ENCODE peak calls at places on chromosomes 7 and 10, in seven cellular contexts. Q is NCI-H2107, E is ascending aorta, S is HFFc6, H is retina, L is dorsolateral prefrontal cortex, O is HuH-7. J is an unnamed sample.

GRCh38 chr10:33229252-33229943 is 105.1 kb downstream of the NRP1 start:
- DNase-seq in S (peak), E (no peak), Q (no peak), L (no peak), O (no peak), H (no peak), J (no peak)

GRCh38 chr7:28407643-28408042 is 4.7 kb upstream of the CREB5 start:
- DNase-seq in O (no peak), S (peak), E (no peak), Q (no peak), H (no peak), L (no peak), J (no peak)

GRCh38 chr10:99996934-99997648 is 12.7 kb downstream of the DNMBP start:
- DNase-seq in L (no peak), O (no peak), E (no peak), H (no peak), S (peak), Q (no peak), J (no peak)

GRCh38 chr10:121942749-121943148 is 14.9 kb upstream of the ATE1 start:
- DNase-seq in H (no peak), Q (no peak), L (no peak), O (no peak), S (peak), E (no peak), J (no peak)

GRCh38 chr10:75430000-75430763 is 1.2 kb upstream of the LRMDA start:
- DNase-seq in L (no peak), S (no peak), Q (no peak), E (no peak), H (no peak), O (no peak), J (peak)

GRCh38 chr7:155130493-155130892 is 60.4 kb downstream of the HTR5A start:
- DNase-seq in H (no peak), S (no peak), O (no peak), L (no peak), Q (no peak), E (no peak), J (no peak)

GRCh38 chr7:77855371-77856083 is 57.0 kb downstream of the PHTF2 start:
- DNase-seq in Q (no peak), L (peak), O (no peak), H (no peak), E (no peak), S (no peak), J (no peak)

GRCh38 chr7:512541-513311 is 6.9 kb downstream of the PDGFA start:
- DNase-seq in H (no peak), L (no peak), Q (no peak), S (no peak), O (no peak), E (no peak), J (no peak)

GRCh38 chr7:99525713-99526440 is 21.4 kb downstream of the ZKSCAN5 start:
- DNase-seq in Q (no peak), E (no peak), O (no peak), S (no peak), H (no peak), L (no peak), J (no peak)

GRCh38 chr7:104946338-104946737 is 67.7 kb upstream of the KMT2E start:
- DNase-seq in S (no peak), O (no peak), L (no peak), Q (no peak), E (no peak), H (no peak), J (no peak)

GRCh38 chr7:134562136-134562535 is 13.2 kb downstream of the AKR1B15 start:
- DNase-seq in H (no peak), S (peak), L (no peak), Q (no peak), O (no peak), E (no peak), J (no peak)

GRCh38 chr7:112452102-112452888 is 2.0 kb downstream of the IFRD1 start:
- DNase-seq in O (peak), E (peak), S (peak), H (peak), L (no peak), Q (no peak), J (peak)

GRCh38 chr10:129085821-129086220 is 381.2 kb upstream of the MGMT start:
- DNase-seq in H (no peak), Q (no peak), E (no peak), S (no peak), O (no peak), L (no peak), J (no peak)

GRCh38 chr7:141231018-141231792 is 157.3 kb downstream of the TMEM178B start:
- DNase-seq in O (peak), H (no peak), Q (peak), L (peak), E (no peak), S (peak), J (peak)

GRCh38 chr10:59682986-59683937 is 26.4 kb downstream of the SLC16A9 start:
- DNase-seq in Q (no peak), O (no peak), S (no peak), E (no peak), H (no peak), L (no peak), J (no peak)

GRCh38 chr7:112538859-112539258 is 58.1 kb downstream of the LSMEM1 start:
- DNase-seq in O (no peak), E (no peak), Q (no peak), S (no peak), H (no peak), L (no peak), J (no peak)

GRCh38 chr10:86225098-86225782 is 141.4 kb downstream of the GRID1 start:
- DNase-seq in O (no peak), S (peak), Q (no peak), L (no peak), H (no peak), E (no peak), J (no peak)

GRCh38 chr10:60420991-60421894 is 31.6 kb upstream of the ANK3 start:
- DNase-seq in L (no peak), E (no peak), O (no peak), H (no peak), S (no peak), Q (no peak), J (no peak)

GRCh38 chr10:12631787-12632562 is 282.6 kb downstream of the CAMK1D start:
- DNase-seq in O (no peak), L (no peak), E (no peak), Q (no peak), S (no peak), H (no peak), J (peak)

GRCh38 chr10:105843786-105844560 is 1202.9 kb downstream of the SORCS3 start:
- DNase-seq in L (no peak), Q (no peak), H (peak), E (no peak), S (no peak), O (no peak), J (no peak)

GRCh38 chr10:59625842-59626522 is 83.7 kb downstream of the SLC16A9 start:
- DNase-seq in L (peak), S (peak), H (peak), Q (peak), E (no peak), O (peak), J (peak)

GRCh38 chr10:50373821-50374501 is 122.6 kb upstream of the ASAH2 start:
- DNase-seq in L (no peak), H (no peak), E (no peak), S (peak), Q (no peak), O (no peak), J (no peak)

GRCh38 chr10:58515296-58515956 is 2.8 kb downstream of the BICC1 start:
- DNase-seq in S (no peak), H (no peak), O (no peak), E (no peak), L (no peak), Q (no peak), J (no peak)

GRCh38 chr7:104960741-104961479 is 53.1 kb upstream of the KMT2E start:
- DNase-seq in Q (no peak), S (no peak), O (no peak), H (no peak), L (no peak), E (no peak), J (no peak)

GRCh38 chr10:133394801-133395221 is 854 bp downstream of the MTG1 start:
- DNase-seq in O (no peak), L (no peak), E (no peak), S (no peak), H (no peak), Q (no peak), J (no peak)

GRCh38 chr10:79045566-79046175 is 23.1 kb upstream of the ZMIZ1 start:
- DNase-seq in H (no peak), E (no peak), S (no peak), Q (no peak), L (peak), O (no peak), J (no peak)

GRCh38 chr7:46099091-46099490 is 178.0 kb upstream of the IGFBP3 start:
- DNase-seq in L (no peak), E (no peak), Q (no peak), S (no peak), H (no peak), O (no peak), J (no peak)

GRCh38 chr7:88442417-88442816 is 135.7 kb upstream of the STEAP4 start:
- DNase-seq in Q (no peak), E (no peak), L (no peak), O (no peak), H (no peak), S (no peak), J (no peak)

GRCh38 chr7:7512861-7513597 is 22.6 kb downstream of the COL28A1 start:
- DNase-seq in H (no peak), Q (no peak), O (no peak), E (no peak), S (no peak), L (no peak), J (no peak)

GRCh38 chr7:55099086-55099831 is 80.4 kb downstream of the EGFR start:
- DNase-seq in L (no peak), H (peak), O (no peak), E (no peak), Q (no peak), S (no peak), J (no peak)

GRCh38 chr7:100132697-100133137 is 6.0 kb downstream of the MBLAC1 start:
- DNase-seq in H (peak), E (no peak), Q (peak), L (peak), O (peak), S (peak), J (peak)

GRCh38 chr10:114044251-114045070 is 795 bp downstream of the ADRB1 start:
- DNase-seq in S (no peak), E (no peak), H (peak), L (no peak), O (no peak), Q (no peak), J (no peak)

GRCh38 chr7:85426487-85426960 is 239.7 kb upstream of the SEMA3D start:
- DNase-seq in H (no peak), Q (no peak), E (no peak), L (no peak), S (peak), O (peak), J (peak)

GRCh38 chr7:79282051-79282694 is 171.3 kb downstream of the MAGI2 start:
- DNase-seq in S (peak), L (peak), Q (no peak), O (peak), H (peak), E (no peak), J (no peak)

GRCh38 chr10:32207544-32207943 is 139.4 kb downstream of the EPC1 start:
- DNase-seq in L (no peak), O (peak), Q (no peak), E (peak), S (peak), H (no peak), J (peak)